ENCODE peak calls at places on chromosomes 6 and 20, in four cellular contexts. D is breast epithelium; P is activated T-helper 2 cell treated with anti-CD3 and anti-CD28 coated beads, Interferon-gamma antibody, Interleukin-2, Interleukin-4, amounts not matched to agents 10 μg/mL and 5 μg/mL and 100 μg/mL, durations not matched to agents 14 hours and 24 hours and 36 hours; V is activated naive CD4-positive, alpha-beta T cell treated with anti-CD3 and anti-CD28 coated beads, Interleukin-2, amount 10 ng/mL, durations not matched to agents 7 days and 5 days. G is an unnamed sample.
A peak's percentile ranks its signal among the peaks of the same experiment; 100 is the strongest.

GRCh38 chr6:36715469-36715868 is 17.8 kb downstream of the RAB44 start:
- DNase-seq in D (peak; percentile 45), V (no peak), P (no peak), G (no peak)

GRCh38 chr6:169046021-169046420 is 207.6 kb downstream of the THBS2 start:
- DNase-seq in V (no peak), D (no peak), P (no peak), G (no peak)

GRCh38 chr6:26155066-26155925 is 68.1 kb downstream of the HFE start:
- DNase-seq in V (peak; percentile 48), D (peak; percentile 57), P (no peak), G (peak; percentile 20)

GRCh38 chr20:47800619-47801018 is 15.3 kb upstream of the SULF2 start:
- DNase-seq in V (no peak), D (no peak), P (no peak), G (no peak)

GRCh38 chr6:67541591-67541990 is 1093.5 kb upstream of the ADGRB3 start:
- DNase-seq in P (no peak), V (no peak), D (no peak), G (no peak)

GRCh38 chr6:83868639-83869038 is 9.2 kb downstream of the CYB5R4 start:
- DNase-seq in D (no peak), V (no peak), P (no peak), G (no peak)

GRCh38 chr20:48841861-48842529 is 14.2 kb upstream of the PREX1 start:
- DNase-seq in P (no peak), V (no peak), D (no peak), G (peak; percentile 73)

GRCh38 chr6:134550604-134551003 is 232.7 kb upstream of the SGK1 start:
- DNase-seq in V (no peak), P (no peak), D (no peak), G (no peak)

GRCh38 chr6:142819603-142820335 is 125.2 kb downstream of the HIVEP2 start:
- DNase-seq in P (peak; percentile 55), V (peak; percentile 56), D (no peak), G (no peak)

GRCh38 chr20:2652724-2653510 is 485 bp downstream of the NOP56 start:
- DNase-seq in D (no peak), P (no peak), V (no peak), G (peak; percentile 44)

GRCh38 chr6:34664270-34664971 is 32.1 kb downstream of the ILRUN start:
- DNase-seq in V (no peak), P (no peak), D (no peak), G (no peak)

GRCh38 chr20:49868538-49868937 is 46.8 kb downstream of the SPATA2 start:
- DNase-seq in P (no peak), V (no peak), D (no peak), G (no peak)